ENCODE peak calls at places on chromosome 13, in six cellular contexts. J is stimulated activated CD4-positive, alpha-beta T cell treated with anti-CD3 and anti-CD28 coated beads, Interleukin-4, amount 100 ng/mL, for 1 hour; B is right atrium auricular region; D is left ventricle myocardium superior; F is anterior cingulate cortex; M is glomerular endothelial cell. N is an unnamed sample.

GRCh38 chr13:51907040-51907732 is 45.4 kb downstream of the CCDC70 start:
- DNase-seq in J (no peak), B (no peak), D (no peak), F (no peak), M (no peak), N (no peak)

GRCh38 chr13:36918246-36919060 is 1.6 kb downstream of the SMAD9 start:
- DNase-seq in J (no peak), B (no peak), D (no peak), F (no peak), M (peak; percentile 14), N (no peak)

GRCh38 chr13:99692854-99693253 is 191.6 kb downstream of the TM9SF2 start:
- DNase-seq in J (no peak), B (no peak), D (no peak), F (no peak), M (no peak), N (no peak)

GRCh38 chr13:44498969-44499368 is 77.2 kb downstream of the TSC22D1 start:
- DNase-seq in J (no peak), B (no peak), D (no peak), F (no peak), M (no peak), N (no peak)

GRCh38 chr13:80475718-80476117 is 134.8 kb upstream of the SPRY2 start:
- DNase-seq in J (no peak), B (no peak), D (no peak), F (no peak), M (no peak), N (no peak)

GRCh38 chr13:104422668-104423067 is 1356.5 kb upstream of the SLC10A2 start:
- DNase-seq in J (no peak), B (no peak), D (no peak), F (no peak), M (no peak), N (no peak)

GRCh38 chr13:50126378-50127016 is 111.3 kb downstream of the KCNRG start:
- DNase-seq in J (no peak), B (no peak), D (no peak), F (no peak), M (no peak), N (no peak)

GRCh38 chr13:23901365-23901764 is 4.1 kb upstream of the C1QTNF9B start:
- DNase-seq in J (no peak), B (no peak), D (no peak), F (no peak), M (no peak), N (no peak)

GRCh38 chr13:110524484-110525254 is 36.9 kb downstream of the RAB20 start:
- DNase-seq in J (no peak), B (peak; percentile 74), D (peak; percentile 93), F (no peak), M (no peak), N (no peak)

GRCh38 chr13:75279834-75280369 is 202.1 kb downstream of the TBC1D4 start:
- DNase-seq in J (no peak), B (no peak), D (no peak), F (no peak), M (no peak), N (no peak)

GRCh38 chr13:82717249-82717648 is 1165.0 kb downstream of the SLITRK1 start:
- DNase-seq in J (no peak), B (no peak), D (no peak), F (no peak), M (peak; percentile 12), N (no peak)

GRCh38 chr13:112056739-112057433 is 10.1 kb upstream of the SOX1 start:
- DNase-seq in J (no peak), B (no peak), D (no peak), F (no peak), M (no peak), N (no peak)

GRCh38 chr13:23965346-23965745 is 68.0 kb upstream of the C1QTNF9B start:
- DNase-seq in J (no peak), B (no peak), D (no peak), F (no peak), M (no peak), N (no peak)

GRCh38 chr13:28564030-28564429 is 69.1 kb upstream of the FLT1 start:
- DNase-seq in J (no peak), B (no peak), D (no peak), F (no peak), M (no peak), N (no peak)

GRCh38 chr13:82597737-82598136 is 1284.5 kb downstream of the SLITRK1 start:
- DNase-seq in J (no peak), B (no peak), D (no peak), F (no peak), M (no peak), N (no peak)

GRCh38 chr13:101452519-101453485 is at the start of gene ITGBL1:
- DNase-seq in J (no peak), B (no peak), D (peak; percentile 63), F (no peak), M (no peak), N (peak; percentile 23)

GRCh38 chr13:23992722-23993438 is 95.6 kb upstream of the C1QTNF9B start:
- DNase-seq in J (no peak), B (no peak), D (no peak), F (peak; percentile 52), M (no peak), N (no peak)

GRCh38 chr13:33275916-33276315 is 9.6 kb downstream of the STARD13 start:
- DNase-seq in J (no peak), B (no peak), D (no peak), F (no peak), M (no peak), N (no peak)

GRCh38 chr13:108679989-108680388 is 50.6 kb downstream of the MYO16 start:
- DNase-seq in J (no peak), B (no peak), D (no peak), F (no peak), M (no peak), N (no peak)

GRCh38 chr13:106534844-106535551 is 464 bp downstream of the EFNB2 start:
- DNase-seq in J (peak; percentile 15), B (no peak), D (peak; percentile 41), F (no peak), M (no peak), N (peak; percentile 28)

GRCh38 chr13:102913924-102914628 is 68.2 kb downstream of the ERCC5 start:
- DNase-seq in J (no peak), B (no peak), D (no peak), F (no peak), M (peak; percentile 34), N (no peak)

GRCh38 chr13:110490009-110490770 is 71.3 kb downstream of the RAB20 start:
- DNase-seq in J (no peak), B (no peak), D (no peak), F (no peak), M (no peak), N (no peak)

GRCh38 chr13:33728271-33729037 is 89.5 kb upstream of the RFC3 start:
- DNase-seq in J (no peak), B (peak; percentile 81), D (peak; percentile 65), F (no peak), M (no peak), N (peak; percentile 51)

GRCh38 chr13:41939403-41939802 is 21.5 kb downstream of the VWA8 start:
- DNase-seq in J (no peak), B (no peak), D (no peak), F (no peak), M (no peak), N (no peak)